ENCODE peak calls at places on chromosomes 11 and 22, in four cellular contexts. One of them, this sample, is unnamed.

GRCh38 chr11:73795925-73796632 is 8.4 kb downstream of the MRPL48 start:
- DNase-seq in HepG2: no peak
- DNase-seq in A549: peak
- DNase-seq in IMR-90: no peak
- DNase-seq in this sample: no peak

GRCh38 chr22:36032611-36033010 is 4.0 kb upstream of the RBFOX2 start:
- DNase-seq in HepG2: no peak
- DNase-seq in A549: no peak
- DNase-seq in IMR-90: no peak
- DNase-seq in this sample: no peak

GRCh38 chr11:132904566-132904965 is 627.7 kb downstream of the OPCML start:
- DNase-seq in IMR-90: no peak
- DNase-seq in A549: no peak
- DNase-seq in HepG2: no peak
- DNase-seq in this sample: no peak

GRCh38 chr11:477042-477715 is 27.1 kb downstream of the PTDSS2 start:
- DNase-seq in HepG2: no peak
- DNase-seq in IMR-90: no peak
- DNase-seq in A549: no peak
- DNase-seq in this sample: no peak

GRCh38 chr11:93529707-93530467 is 13.3 kb downstream of the SMCO4 start:
- DNase-seq in IMR-90: peak
- DNase-seq in HepG2: peak
- DNase-seq in A549: no peak
- DNase-seq in this sample: no peak

GRCh38 chr22:31080164-31080847 is 812 bp upstream of the SMTN start:
- DNase-seq in IMR-90: no peak
- DNase-seq in A549: no peak
- DNase-seq in HepG2: no peak
- DNase-seq in this sample: no peak

GRCh38 chr11:75537740-75538139 is 12.0 kb upstream of the GDPD5 start:
- DNase-seq in HepG2: no peak
- DNase-seq in A549: no peak
- DNase-seq in IMR-90: no peak
- DNase-seq in this sample: no peak

GRCh38 chr11:66192181-66192888 is 76.1 kb upstream of the RAB1B start:
- DNase-seq in HepG2: no peak
- DNase-seq in IMR-90: no peak
- DNase-seq in A549: no peak
- DNase-seq in this sample: no peak

GRCh38 chr22:24337894-24338645 is 67.4 kb downstream of the SPECC1L start:
- DNase-seq in A549: no peak
- DNase-seq in IMR-90: no peak
- DNase-seq in HepG2: no peak
- DNase-seq in this sample: no peak

GRCh38 chr11:79265756-79266322 is 175.0 kb downstream of the TENM4 start:
- DNase-seq in IMR-90: peak
- DNase-seq in A549: no peak
- DNase-seq in HepG2: no peak
- DNase-seq in this sample: no peak

GRCh38 chr11:13334068-13334785 is 56.6 kb downstream of the BMAL1 start:
- DNase-seq in HepG2: no peak
- DNase-seq in A549: no peak
- DNase-seq in IMR-90: no peak
- DNase-seq in this sample: no peak

GRCh38 chr11:1876361-1877063 is 15.2 kb downstream of the PRR33 start:
- DNase-seq in A549: peak
- DNase-seq in IMR-90: no peak
- DNase-seq in HepG2: peak
- DNase-seq in this sample: peak

GRCh38 chr11:63405114-63405513 is 35.5 kb downstream of the SLC22A9 start:
- DNase-seq in HepG2: no peak
- DNase-seq in A549: no peak
- DNase-seq in IMR-90: no peak
- DNase-seq in this sample: no peak

GRCh38 chr11:61369372-61370348 is 7.5 kb downstream of the TMEM138 start:
- DNase-seq in HepG2: peak
- DNase-seq in A549: no peak
- DNase-seq in IMR-90: peak
- DNase-seq in this sample: no peak

GRCh38 chr11:362642-363442 is 6.5 kb upstream of the B4GALNT4 start:
- DNase-seq in HepG2: no peak
- DNase-seq in IMR-90: no peak
- DNase-seq in A549: no peak
- DNase-seq in this sample: no peak

GRCh38 chr22:37199839-37200161 is 11.8 kb upstream of the C1QTNF6 start:
- DNase-seq in A549: no peak
- DNase-seq in HepG2: peak
- DNase-seq in IMR-90: no peak
- DNase-seq in this sample: peak

GRCh38 chr22:25054943-25055511 is 102.5 kb downstream of the KIAA1671 start:
- DNase-seq in IMR-90: no peak
- DNase-seq in A549: no peak
- DNase-seq in HepG2: no peak
- DNase-seq in this sample: no peak

GRCh38 chr11:12026331-12027211 is 18.1 kb upstream of the DKK3 start:
- DNase-seq in IMR-90: no peak
- DNase-seq in A549: no peak
- DNase-seq in HepG2: no peak
- DNase-seq in this sample: no peak

GRCh38 chr22:31616315-31616980 is 45.6 kb downstream of the PISD start:
- DNase-seq in A549: no peak
- DNase-seq in IMR-90: no peak
- DNase-seq in HepG2: peak
- DNase-seq in this sample: no peak

GRCh38 chr11:13094930-13095687 is 86.0 kb downstream of the RASSF10 start:
- DNase-seq in A549: peak
- DNase-seq in IMR-90: no peak
- DNase-seq in HepG2: no peak
- DNase-seq in this sample: peak

GRCh38 chr22:41048791-41049717 is 43.3 kb upstream of the EP300 start:
- DNase-seq in IMR-90: peak
- DNase-seq in HepG2: peak
- DNase-seq in A549: no peak
- DNase-seq in this sample: peak

GRCh38 chr11:65160643-65161042 is 9.4 kb upstream of the SPDYC start:
- DNase-seq in HepG2: no peak
- DNase-seq in IMR-90: no peak
- DNase-seq in A549: no peak
- DNase-seq in this sample: no peak

GRCh38 chr11:119974467-119974866 is 163.4 kb downstream of the TRIM29 start:
- DNase-seq in A549: no peak
- DNase-seq in IMR-90: no peak
- DNase-seq in HepG2: no peak
- DNase-seq in this sample: no peak

GRCh38 chr11:8070417-8071101 is 10.5 kb upstream of the TUB start:
- DNase-seq in HepG2: peak
- DNase-seq in IMR-90: peak
- DNase-seq in A549: peak
- DNase-seq in this sample: peak

GRCh38 chr11:13972033-13972910 is 9.7 kb downstream of the SPON1 start:
- DNase-seq in HepG2: no peak
- DNase-seq in A549: no peak
- DNase-seq in IMR-90: peak
- DNase-seq in this sample: no peak

GRCh38 chr22:28949788-28950187 is 66.4 kb downstream of the ZNRF3 start:
- DNase-seq in A549: peak
- DNase-seq in HepG2: no peak
- DNase-seq in IMR-90: peak
- DNase-seq in this sample: no peak

GRCh38 chr11:124669193-124669592 is 4.3 kb downstream of the SIAE start:
- DNase-seq in A549: peak
- DNase-seq in HepG2: peak
- DNase-seq in IMR-90: peak
- DNase-seq in this sample: peak

GRCh38 chr22:21106000-21106399 is 60.3 kb downstream of the LRRC74B start:
- DNase-seq in HepG2: no peak
- DNase-seq in IMR-90: no peak
- DNase-seq in A549: no peak
- DNase-seq in this sample: no peak

DNA sequence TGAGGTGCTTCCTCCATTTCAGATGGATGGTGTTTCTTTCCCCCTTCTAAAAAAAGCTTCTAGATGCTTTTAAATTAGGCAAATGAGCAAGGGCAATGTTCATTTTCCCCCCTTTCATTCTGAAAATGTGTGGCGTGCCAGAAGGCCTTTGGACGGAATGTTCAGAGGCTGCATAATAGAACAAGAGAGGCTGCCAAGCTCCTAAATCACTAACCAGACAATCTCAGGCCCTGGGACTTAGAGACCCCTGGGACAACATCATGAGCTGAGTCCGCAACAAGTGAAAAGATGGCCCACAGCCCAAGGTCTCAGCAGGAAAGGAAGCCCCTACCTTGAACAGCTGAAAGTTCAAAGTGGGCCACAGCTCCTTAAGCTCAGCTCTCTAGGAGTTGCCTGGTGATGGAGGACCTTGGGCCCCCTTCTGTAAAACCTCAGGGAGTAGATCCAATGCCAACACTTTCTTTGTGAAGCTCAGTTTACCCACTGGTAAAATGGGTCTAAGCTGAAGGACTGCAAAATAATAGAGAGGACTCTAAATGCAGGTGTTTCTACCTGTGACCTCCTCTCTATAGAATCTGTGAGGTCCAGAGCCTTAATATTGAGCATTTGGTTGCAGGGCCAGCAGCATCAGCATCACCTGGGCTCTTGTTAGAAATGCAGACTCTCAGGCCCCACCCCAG is 144.0 kb downstream of the FBXO7 start:
- DNase-seq in HepG2: no peak
- DNase-seq in A549: no peak
- DNase-seq in IMR-90: no peak
- DNase-seq in this sample: no peak
- TF ChIP-seq MAZ in HepG2: no peak
- TF ChIP-seq MAZ in A549: no peak
- TF ChIP-seq MAZ in IMR-90: no peak
- TF ChIP-seq MAZ in this sample: no peak

GRCh38 chr22:27144345-27144744 is 487.0 kb downstream of the MIAT start:
- DNase-seq in HepG2: no peak
- DNase-seq in A549: no peak
- DNase-seq in IMR-90: no peak
- DNase-seq in this sample: no peak

GRCh38 chr22:27136596-27136995 is 479.2 kb downstream of the MIAT start:
- DNase-seq in A549: no peak
- DNase-seq in HepG2: no peak
- DNase-seq in IMR-90: no peak
- DNase-seq in this sample: no peak

GRCh38 chr22:27138471-27138870 is 481.1 kb downstream of the MIAT start:
- DNase-seq in HepG2: no peak
- DNase-seq in A549: no peak
- DNase-seq in IMR-90: no peak
- DNase-seq in this sample: no peak

GRCh38 chr22:27137809-27138400 is 480.5 kb downstream of the MIAT start:
- DNase-seq in HepG2: no peak
- DNase-seq in A549: no peak
- DNase-seq in IMR-90: no peak
- DNase-seq in this sample: no peak

DNA sequence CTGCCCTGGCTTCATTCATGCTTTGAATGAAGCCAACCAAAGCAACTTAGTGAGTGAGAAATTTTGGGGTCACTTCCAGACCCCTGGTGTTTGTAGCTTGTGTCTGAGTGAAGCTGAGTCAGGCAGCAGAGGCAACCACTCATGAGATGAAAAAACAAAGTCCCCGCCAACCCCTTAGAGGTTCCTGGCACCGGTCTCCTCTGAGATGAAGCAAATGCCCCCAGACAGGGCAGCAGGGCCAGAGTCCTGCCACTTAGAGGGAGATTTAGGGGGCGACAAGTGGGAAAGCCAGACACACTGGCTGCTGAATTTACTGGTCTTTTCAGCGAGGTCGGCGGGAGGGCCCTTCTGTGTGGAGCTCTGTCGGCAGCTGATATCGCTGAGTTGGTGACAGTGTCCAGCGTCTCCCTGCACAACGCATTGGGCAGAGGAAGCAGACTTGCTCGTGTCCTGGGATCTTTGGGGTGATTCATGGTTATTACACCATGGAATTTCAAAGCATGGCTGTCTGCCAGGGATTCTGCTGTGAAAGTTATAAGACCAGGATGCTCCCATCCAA is 482.6 kb downstream of the MIAT start:
- DNase-seq in HepG2: no peak
- DNase-seq in IMR-90: peak
- DNase-seq in A549: peak
- DNase-seq in this sample: no peak
- TF ChIP-seq MAZ in HepG2: no peak
- TF ChIP-seq MAZ in IMR-90: no peak
- TF ChIP-seq MAZ in A549: no peak
- TF ChIP-seq MAZ in this sample: no peak

DNA sequence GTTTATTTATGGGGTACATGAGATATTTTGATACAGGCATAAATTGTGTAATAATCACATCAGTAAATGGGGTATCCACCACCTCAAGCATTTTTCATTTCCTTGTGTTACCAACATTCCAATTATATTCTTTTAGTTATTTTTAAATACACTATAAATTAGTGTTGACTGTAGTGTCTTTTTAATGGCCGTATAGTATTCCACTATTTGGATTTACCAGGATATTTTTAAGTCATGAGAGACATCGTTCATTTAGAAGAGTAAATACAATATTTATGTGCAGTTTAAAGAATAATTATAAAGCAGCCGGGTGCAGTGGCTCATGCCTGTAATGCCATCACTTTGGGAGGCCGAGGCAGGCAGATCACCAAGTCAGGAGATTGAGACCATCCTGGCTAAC is 6.2 kb upstream of the SPI1 start:
- DNase-seq in A549: no peak
- DNase-seq in IMR-90: no peak
- DNase-seq in HepG2: no peak
- DNase-seq in this sample: no peak
- TF ChIP-seq MAZ in A549: no peak
- TF ChIP-seq MAZ in IMR-90: no peak
- TF ChIP-seq MAZ in HepG2: no peak
- TF ChIP-seq MAZ in this sample: no peak

DNA sequence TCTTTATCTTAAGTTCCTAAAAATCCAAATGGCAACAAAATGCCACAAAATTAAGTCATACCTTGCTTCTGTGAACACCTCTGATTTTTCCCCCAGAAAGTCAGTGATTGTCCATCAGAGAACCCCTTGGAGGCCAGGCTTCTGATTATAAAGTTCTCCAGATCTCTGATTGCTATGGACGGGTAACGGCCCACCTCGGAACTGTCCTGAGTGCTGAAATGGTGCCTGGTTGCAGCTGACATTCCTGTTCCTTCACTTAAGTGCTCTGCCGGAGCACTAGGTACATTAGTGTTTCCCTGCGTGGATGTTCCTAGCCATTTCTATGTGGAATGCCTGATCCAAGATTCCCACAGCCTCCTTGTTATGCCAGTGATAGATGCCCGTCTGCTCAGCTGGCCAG is 85.0 kb downstream of the CHST1 start:
- DNase-seq in HepG2: no peak
- DNase-seq in A549: peak
- DNase-seq in IMR-90: peak
- DNase-seq in this sample: no peak
- TF ChIP-seq MAZ in HepG2: no peak
- TF ChIP-seq MAZ in A549: no peak
- TF ChIP-seq MAZ in IMR-90: no peak
- TF ChIP-seq MAZ in this sample: no peak

This sample was measured in K562.